ENCODE peak calls at places on chromosomes 6 and 20, in four cellular contexts. One of them, this sample, is unnamed.

GRCh38 chr20:37734228-37734980 is 40.6 kb downstream of the CTNNBL1 start:
- DNase-seq in Peyer's patch: no peak
- DNase-seq in KG1: no peak
- DNase-seq in DMS79 treated with DMSO at 0.1 percent for 48 hours: no peak
- DNase-seq in this sample: no peak

GRCh38 chr20:62020935-62021701 is 44.6 kb downstream of the TAF4 start:
- DNase-seq in KG1: no peak
- DNase-seq in DMS79 treated with DMSO at 0.1 percent for 48 hours: no peak
- DNase-seq in Peyer's patch: no peak
- DNase-seq in this sample: no peak

GRCh38 chr6:111154981-111155380 is 67.7 kb downstream of the SLC16A10 start:
- DNase-seq in Peyer's patch: no peak
- DNase-seq in DMS79 treated with DMSO at 0.1 percent for 48 hours: no peak
- DNase-seq in KG1: no peak
- DNase-seq in this sample: no peak

GRCh38 chr6:42047790-42048405 is 2.4 kb upstream of the TAF8 start:
- DNase-seq in KG1: no peak
- DNase-seq in Peyer's patch: no peak
- DNase-seq in DMS79 treated with DMSO at 0.1 percent for 48 hours: no peak
- DNase-seq in this sample: no peak

GRCh38 chr20:13035399-13036173 is 26.8 kb downstream of the SPTLC3 start:
- DNase-seq in DMS79 treated with DMSO at 0.1 percent for 48 hours: no peak
- DNase-seq in Peyer's patch: no peak
- DNase-seq in KG1: no peak
- DNase-seq in this sample: no peak

GRCh38 chr6:107740496-107741190 is 83.5 kb downstream of the SCML4 start:
- DNase-seq in KG1: no peak
- DNase-seq in DMS79 treated with DMSO at 0.1 percent for 48 hours: no peak
- DNase-seq in Peyer's patch: peak
- DNase-seq in this sample: no peak

GRCh38 chr6:128532110-128532509 is 11.7 kb upstream of the PTPRK start:
- DNase-seq in DMS79 treated with DMSO at 0.1 percent for 48 hours: no peak
- DNase-seq in KG1: no peak
- DNase-seq in Peyer's patch: no peak
- DNase-seq in this sample: no peak

GRCh38 chr20:41168281-41169183 is 31.2 kb downstream of the PLCG1 start:
- DNase-seq in Peyer's patch: no peak
- DNase-seq in KG1: no peak
- DNase-seq in DMS79 treated with DMSO at 0.1 percent for 48 hours: no peak
- DNase-seq in this sample: no peak

GRCh38 chr20:4069741-4070140 is 54.4 kb upstream of the RNF24 start:
- DNase-seq in DMS79 treated with DMSO at 0.1 percent for 48 hours: no peak
- DNase-seq in KG1: no peak
- DNase-seq in Peyer's patch: no peak
- DNase-seq in this sample: peak

GRCh38 chr6:2782356-2782708 is 17.1 kb downstream of the WRNIP1 start:
- DNase-seq in Peyer's patch: no peak
- DNase-seq in KG1: no peak
- DNase-seq in DMS79 treated with DMSO at 0.1 percent for 48 hours: no peak
- DNase-seq in this sample: no peak

GRCh38 chr6:41306187-41306854 is 19.8 kb upstream of the TREM1 start:
- DNase-seq in Peyer's patch: peak
- DNase-seq in KG1: peak
- DNase-seq in DMS79 treated with DMSO at 0.1 percent for 48 hours: peak
- DNase-seq in this sample: no peak

GRCh38 chr6:150749091-150749670 is 116.3 kb upstream of the MTHFD1L start:
- DNase-seq in KG1: no peak
- DNase-seq in DMS79 treated with DMSO at 0.1 percent for 48 hours: no peak
- DNase-seq in Peyer's patch: no peak
- DNase-seq in this sample: no peak

GRCh38 chr6:150026976-150027805 is 1.9 kb upstream of the RAET1L start:
- DNase-seq in DMS79 treated with DMSO at 0.1 percent for 48 hours: no peak
- DNase-seq in KG1: no peak
- DNase-seq in Peyer's patch: no peak
- DNase-seq in this sample: no peak

GRCh38 chr6:112298021-112298745 is 43.8 kb upstream of the LAMA4 start:
- DNase-seq in Peyer's patch: no peak
- DNase-seq in DMS79 treated with DMSO at 0.1 percent for 48 hours: no peak
- DNase-seq in KG1: no peak
- DNase-seq in this sample: peak

GRCh38 chr6:102344769-102345168 is 951.3 kb downstream of the GRIK2 start:
- DNase-seq in DMS79 treated with DMSO at 0.1 percent for 48 hours: no peak
- DNase-seq in KG1: no peak
- DNase-seq in Peyer's patch: no peak
- DNase-seq in this sample: no peak

GRCh38 chr6:126066068-126067048 is 80.0 kb downstream of the TRMT11 start:
- DNase-seq in KG1: no peak
- DNase-seq in Peyer's patch: no peak
- DNase-seq in DMS79 treated with DMSO at 0.1 percent for 48 hours: no peak
- DNase-seq in this sample: no peak

GRCh38 chr6:170152111-170152926 is 138.6 kb downstream of the DLL1 start:
- DNase-seq in DMS79 treated with DMSO at 0.1 percent for 48 hours: peak
- DNase-seq in KG1: no peak
- DNase-seq in Peyer's patch: no peak
- DNase-seq in this sample: no peak